ENCODE peak calls at places on chromosomes 6 and 20, in seven cellular contexts. E is astrocyte of the cerebellum, C is ELR, R is fibroblast of lung, I is amniotic stem cell, T is LoVo, J is NCI-H526 treated with DMSO at 0.1 percent for 48 hours. W is an unnamed sample.

GRCh38 chr6:20708367-20709124 is 174.3 kb downstream of the CDKAL1 start:
- DNase-seq in R (peak; percentile 14), E (peak; percentile 74), J (no peak), I (no peak), C (no peak), T (no peak), W (no peak)

GRCh38 chr6:97095466-97095865 is 170.9 kb downstream of the KLHL32 start:
- DNase-seq in I (no peak), J (no peak), C (peak; percentile 20), R (no peak), T (no peak), E (no peak), W (no peak)

GRCh38 chr6:123427008-123427407 is 209.7 kb downstream of the TRDN start:
- DNase-seq in T (no peak), J (no peak), R (no peak), I (no peak), E (no peak), C (no peak), W (no peak)

GRCh38 chr6:92577077-92577719 is 842.2 kb downstream of the EPHA7 start:
- DNase-seq in I (no peak), T (no peak), R (peak; percentile 55), C (no peak), E (peak; percentile 79), J (no peak), W (no peak)

GRCh38 chr20:50049442-50050026 is 63.4 kb downstream of the UBE2V1 start:
- DNase-seq in J (no peak), E (no peak), I (no peak), C (no peak), R (no peak), T (no peak), W (no peak)

GRCh38 chr6:40545954-40546353 is 41.2 kb downstream of the LRFN2 start:
- DNase-seq in J (no peak), E (no peak), R (no peak), I (no peak), T (no peak), C (no peak), W (no peak)

GRCh38 chr6:42431356-42431755 is 20.4 kb downstream of the TRERF1 start:
- DNase-seq in R (no peak), J (no peak), I (no peak), T (no peak), C (no peak), E (no peak), W (no peak)

GRCh38 chr6:31573239-31574105 is 1.4 kb downstream of the LTA start:
- DNase-seq in T (no peak), J (no peak), E (no peak), C (no peak), I (no peak), R (no peak), W (no peak)

GRCh38 chr20:62427172-62428007 is at the start of gene RBBP8NL:
- DNase-seq in R (no peak), E (no peak), C (no peak), I (no peak), T (peak; percentile 86), J (peak; percentile 94), W (no peak)

GRCh38 chr20:13102237-13102636 is 93.5 kb downstream of the SPTLC3 start:
- DNase-seq in J (no peak), E (no peak), T (no peak), R (no peak), C (no peak), I (no peak), W (no peak)

GRCh38 chr6:14838041-14838596 is 407.8 kb upstream of the JARID2 start:
- DNase-seq in I (no peak), E (no peak), J (no peak), R (no peak), T (no peak), C (no peak), W (no peak)

GRCh38 chr20:8519887-8520286 is 387.8 kb downstream of the PLCB1 start:
- DNase-seq in R (no peak), I (no peak), T (no peak), J (no peak), E (no peak), C (no peak), W (no peak)

GRCh38 chr20:3646651-3647050 is 16.5 kb downstream of the GFRA4 start:
- DNase-seq in I (no peak), T (no peak), J (no peak), R (no peak), C (no peak), E (no peak), W (no peak)

GRCh38 chr20:64038579-64039292 is 2.8 kb downstream of the C20orf204 start:
- DNase-seq in I (no peak), J (peak; percentile 52), E (no peak), C (peak; percentile 85), R (peak; percentile 64), T (peak; percentile 72), W (no peak)

GRCh38 chr20:40090236-40090635 is 598.8 kb downstream of the MAFB start:
- DNase-seq in R (no peak), I (no peak), T (no peak), C (peak; percentile 6), E (no peak), J (no peak), W (no peak)

GRCh38 chr6:159378361-159378760 is 209.2 kb downstream of the FNDC1 start:
- DNase-seq in I (no peak), T (no peak), R (no peak), J (no peak), E (no peak), C (no peak), W (no peak)

GRCh38 chr6:10081075-10081474 is 333.8 kb downstream of the TFAP2A start:
- DNase-seq in I (no peak), R (no peak), J (no peak), T (no peak), E (no peak), C (no peak), W (no peak)

GRCh38 chr20:51631011-51631950 is 88.8 kb upstream of the NFATC2 start:
- DNase-seq in R (peak; percentile 99), T (peak; percentile 80), I (peak; percentile 80), J (no peak), C (peak; percentile 100), E (peak; percentile 99), W (no peak)

GRCh38 chr20:48329676-48330644 is 497.8 kb downstream of the PREX1 start:
- DNase-seq in T (no peak), E (no peak), J (no peak), C (peak; percentile 24), R (peak; percentile 28), I (no peak), W (no peak)

GRCh38 chr6:124056884-124057283 is 253.2 kb downstream of the NKAIN2 start:
- DNase-seq in J (no peak), C (no peak), E (no peak), R (no peak), I (no peak), T (no peak), W (no peak)

GRCh38 chr20:2521369-2522305 is 12.9 kb upstream of the ZNF343 start:
- DNase-seq in C (peak; percentile 44), R (peak; percentile 55), T (peak; percentile 34), I (no peak), E (peak; percentile 9), J (no peak), W (no peak)

GRCh38 chr20:46199198-46199597 is 81.1 kb downstream of the CD40 start:
- DNase-seq in R (no peak), J (no peak), T (no peak), C (peak; percentile 33), E (no peak), I (no peak), W (no peak)

GRCh38 chr6:52612336-52613096 is 35.7 kb upstream of the TRAM2 start:
- DNase-seq in T (no peak), R (no peak), J (no peak), E (no peak), I (no peak), C (peak; percentile 88), W (no peak)

GRCh38 chr20:24962510-24962909 is 13.4 kb downstream of the CST7 start:
- DNase-seq in E (no peak), C (no peak), I (no peak), R (no peak), T (no peak), J (no peak), W (no peak)

GRCh38 chr6:104958720-104959452 is 2.0 kb downstream of the LIN28B start:
- DNase-seq in E (no peak), R (no peak), I (no peak), J (peak; percentile 9), T (no peak), C (peak; percentile 21), W (no peak)

GRCh38 chr20:2799688-2800589 is 488 bp downstream of the CPXM1 start:
- DNase-seq in E (no peak), R (peak; percentile 12), I (no peak), J (no peak), C (no peak), T (no peak), W (no peak)

GRCh38 chr6:7910298-7910653 is 312 bp downstream of the TXNDC5 start:
- DNase-seq in C (no peak), T (no peak), I (no peak), R (no peak), J (no peak), E (no peak), W (no peak)

GRCh38 chr6:118537579-118537978 is 10.5 kb upstream of the PLN start:
- DNase-seq in E (no peak), T (no peak), J (no peak), R (no peak), C (no peak), I (no peak), W (no peak)

GRCh38 chr6:142242269-142242668 is 59.5 kb upstream of the ADGRG6 start:
- DNase-seq in J (no peak), E (no peak), T (no peak), C (peak; percentile 6), R (no peak), I (no peak), W (no peak)

GRCh38 chr6:167745660-167746376 is 80.9 kb upstream of the AFDN start:
- DNase-seq in I (no peak), J (no peak), T (no peak), R (no peak), C (no peak), E (no peak), W (no peak)

W was measured in vagina.